ENCODE peak calls at places on chromosome 16, in four cellular contexts. One of them, this sample, is unnamed.

GRCh38 chr16:27806388-27806787 is 256.4 kb downstream of the KATNIP start:
- DNase-seq in neural progenitor cell: no peak
- DNase-seq in upper lobe of right lung: no peak
- DNase-seq in PC-3: no peak
- DNase-seq in this sample: no peak

GRCh38 chr16:64470916-64471315 is 650.9 kb downstream of the CDH11 start:
- DNase-seq in neural progenitor cell: no peak
- DNase-seq in upper lobe of right lung: no peak
- DNase-seq in PC-3: no peak
- DNase-seq in this sample: no peak

GRCh38 chr16:88428156-88428555 is 24.9 kb upstream of the ZFPM1 start:
- DNase-seq in neural progenitor cell: no peak
- DNase-seq in upper lobe of right lung: no peak
- DNase-seq in PC-3: no peak
- DNase-seq in this sample: no peak

GRCh38 chr16:77344306-77344705 is 90.5 kb downstream of the ADAMTS18 start:
- DNase-seq in neural progenitor cell: no peak
- DNase-seq in upper lobe of right lung: no peak
- DNase-seq in PC-3: peak; percentile 34
- DNase-seq in this sample: no peak

GRCh38 chr16:57945740-57946138 is 25.2 kb downstream of the CNGB1 start:
- DNase-seq in neural progenitor cell: no peak
- DNase-seq in upper lobe of right lung: no peak
- DNase-seq in PC-3: no peak
- DNase-seq in this sample: no peak

GRCh38 chr16:64098451-64098850 is 1023.4 kb downstream of the CDH11 start:
- DNase-seq in neural progenitor cell: no peak
- DNase-seq in upper lobe of right lung: no peak
- DNase-seq in PC-3: peak; percentile 2
- DNase-seq in this sample: no peak

GRCh38 chr16:24729243-24729966 is at the start of gene TNRC6A:
- DNase-seq in neural progenitor cell: peak; percentile 94
- DNase-seq in upper lobe of right lung: peak; percentile 96
- DNase-seq in PC-3: peak; percentile 74
- DNase-seq in this sample: peak; percentile 94

GRCh38 chr16:80973991-80974390 is 32.7 kb downstream of the CMC2 start:
- DNase-seq in neural progenitor cell: no peak
- DNase-seq in upper lobe of right lung: no peak
- DNase-seq in PC-3: peak; percentile 32
- DNase-seq in this sample: no peak

GRCh38 chr16:30954993-30955392 is 2.6 kb upstream of the SETD1A start:
- DNase-seq in neural progenitor cell: no peak
- DNase-seq in upper lobe of right lung: no peak
- DNase-seq in PC-3: no peak
- DNase-seq in this sample: no peak

GRCh38 chr16:25060920-25061319 is 45.8 kb upstream of the ARHGAP17 start:
- DNase-seq in neural progenitor cell: no peak
- DNase-seq in upper lobe of right lung: no peak
- DNase-seq in PC-3: no peak
- DNase-seq in this sample: no peak

GRCh38 chr16:11914210-11914758 is 1.5 kb downstream of the GSPT1 start:
- DNase-seq in neural progenitor cell: no peak
- DNase-seq in upper lobe of right lung: no peak
- DNase-seq in PC-3: no peak
- DNase-seq in this sample: no peak

GRCh38 chr16:61900482-61900881 is 135.8 kb downstream of the CDH8 start:
- DNase-seq in neural progenitor cell: no peak
- DNase-seq in upper lobe of right lung: no peak
- DNase-seq in PC-3: peak; percentile 59
- DNase-seq in this sample: no peak

GRCh38 chr16:4501071-4501478 is 24.9 kb downstream of the HMOX2 start:
- DNase-seq in neural progenitor cell: peak; percentile 26
- DNase-seq in upper lobe of right lung: no peak
- DNase-seq in PC-3: peak; percentile 58
- DNase-seq in this sample: no peak

GRCh38 chr16:57592591-57593003 is 35.8 kb upstream of the ADGRG1 start:
- DNase-seq in neural progenitor cell: no peak
- DNase-seq in upper lobe of right lung: no peak
- DNase-seq in PC-3: no peak
- DNase-seq in this sample: no peak

GRCh38 chr16:79154081-79154480 is 446.5 kb downstream of the MAF start:
- DNase-seq in neural progenitor cell: peak; percentile 66
- DNase-seq in upper lobe of right lung: no peak
- DNase-seq in PC-3: no peak
- DNase-seq in this sample: no peak

GRCh38 chr16:80570106-80570478 is 29.3 kb downstream of the DYNLRB2 start:
- DNase-seq in neural progenitor cell: no peak
- DNase-seq in upper lobe of right lung: no peak
- DNase-seq in PC-3: peak; percentile 74
- DNase-seq in this sample: no peak

GRCh38 chr16:57413733-57414132 is 9.2 kb downstream of the CCL17 start:
- DNase-seq in neural progenitor cell: no peak
- DNase-seq in upper lobe of right lung: no peak
- DNase-seq in PC-3: no peak
- DNase-seq in this sample: no peak

GRCh38 chr16:81778861-81779539 is at the start of gene PLCG2:
- DNase-seq in neural progenitor cell: peak; percentile 90
- DNase-seq in upper lobe of right lung: peak; percentile 92
- DNase-seq in PC-3: peak; percentile 65
- DNase-seq in this sample: no peak

GRCh38 chr16:49010396-49010795 is 271.2 kb downstream of the CBLN1 start:
- DNase-seq in neural progenitor cell: no peak
- DNase-seq in upper lobe of right lung: no peak
- DNase-seq in PC-3: no peak
- DNase-seq in this sample: no peak

GRCh38 chr16:67112591-67113399 is 3.1 kb downstream of the PHAF1 start:
- DNase-seq in neural progenitor cell: no peak
- DNase-seq in upper lobe of right lung: no peak
- DNase-seq in PC-3: peak; percentile 25
- DNase-seq in this sample: no peak
- TF ChIP-seq CTCF in neural progenitor cell: no peak
- TF ChIP-seq CTCF in upper lobe of right lung: no peak
- TF ChIP-seq CTCF in PC-3: no peak
- TF ChIP-seq CTCF in this sample: no peak

DNA sequence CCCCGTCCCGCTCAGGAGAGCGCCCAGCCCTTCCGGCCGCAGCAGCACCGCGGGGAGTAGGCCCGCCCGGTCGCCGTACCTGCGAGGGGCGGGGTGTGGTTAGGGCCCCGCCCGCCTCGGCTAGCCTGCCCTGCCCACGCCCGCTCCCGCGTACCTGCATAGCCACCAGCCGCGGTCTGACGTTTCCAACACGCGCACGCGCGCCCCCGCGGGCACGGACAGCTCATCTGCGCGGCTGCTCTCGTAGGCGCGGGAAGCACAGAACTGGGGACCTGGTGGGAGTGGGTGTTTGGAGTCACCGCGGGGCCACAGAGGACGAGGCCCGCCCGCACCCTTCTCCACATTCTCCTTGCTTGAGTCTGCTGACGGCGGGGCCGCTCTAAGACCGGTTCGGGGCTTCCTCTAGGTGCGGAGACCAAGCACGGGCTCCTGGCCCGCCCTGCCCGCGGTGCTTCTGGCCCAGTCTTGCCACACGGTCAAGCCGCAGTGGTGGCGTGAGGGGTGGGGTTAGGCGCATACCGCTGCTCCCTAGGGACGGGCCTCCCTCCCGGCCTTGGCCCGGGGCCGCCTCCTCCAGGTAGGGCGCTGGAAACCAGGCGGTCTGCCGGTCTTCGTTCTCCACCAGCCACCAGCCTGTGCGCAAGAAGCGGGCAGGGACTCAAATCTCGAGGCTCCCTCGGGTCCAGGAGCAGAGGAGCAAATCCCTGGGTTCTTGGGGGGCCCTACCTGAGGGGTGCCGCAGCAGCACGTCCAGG is 1.8 kb downstream of the NOXO1 start:
- DNase-seq in neural progenitor cell: peak; percentile 52
- DNase-seq in upper lobe of right lung: peak; percentile 95
- DNase-seq in PC-3: peak; percentile 85
- DNase-seq in this sample: no peak
- H3K27me3 ChIP-seq in neural progenitor cell: peaks cover 56% of the 10 kb centered on the region
- H3K27me3 ChIP-seq in upper lobe of right lung: peaks cover 42% of the 10 kb centered on the region
- H3K27me3 ChIP-seq in PC-3: no peaks in the 10 kb centered on the region
- H3K27me3 ChIP-seq in this sample: peaks cover 3% of the 10 kb centered on the region

DNA sequence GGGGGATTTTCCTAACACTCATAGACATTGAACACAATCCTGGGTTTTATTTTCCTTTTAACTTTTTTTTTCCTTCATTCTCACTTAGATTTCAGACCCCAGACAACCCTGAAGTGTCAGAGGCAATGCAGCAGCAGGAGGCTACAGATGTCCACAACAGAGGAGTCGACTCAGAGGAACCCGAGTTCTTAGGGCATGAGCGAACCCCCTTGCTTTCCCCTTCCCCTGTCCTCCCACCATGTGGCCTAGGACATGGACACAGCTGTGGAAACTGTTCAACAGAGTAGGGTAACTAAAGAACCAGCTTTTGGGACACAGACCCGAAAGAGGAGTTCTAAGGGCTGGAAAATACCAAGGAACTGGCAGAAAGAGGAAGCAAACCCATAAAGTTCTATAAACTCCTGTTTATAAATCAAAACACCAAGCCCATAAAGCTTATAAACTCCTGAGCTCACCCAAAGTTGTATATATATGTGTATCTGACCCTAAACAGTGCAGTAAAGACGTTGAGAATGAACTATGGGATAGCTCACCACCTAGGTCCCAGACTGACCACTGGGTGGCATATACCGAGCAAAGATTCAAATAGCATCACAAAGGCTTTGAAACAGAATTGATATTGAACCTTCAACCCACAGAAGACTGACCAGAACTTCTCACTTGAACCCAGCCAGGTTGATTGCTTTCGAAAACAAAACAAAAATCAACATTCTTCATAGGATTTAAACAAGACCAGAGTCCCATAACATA is 33.9 kb downstream of the CMTM4 start:
- DNase-seq in neural progenitor cell: no peak
- DNase-seq in upper lobe of right lung: no peak
- DNase-seq in PC-3: peak; percentile 36
- DNase-seq in this sample: no peak
- TF ChIP-seq CTCF in neural progenitor cell: peak; percentile 36
- TF ChIP-seq CTCF in upper lobe of right lung: peak; percentile 46
- TF ChIP-seq CTCF in PC-3: peak; percentile 67
- TF ChIP-seq CTCF in this sample: no peak

DNA sequence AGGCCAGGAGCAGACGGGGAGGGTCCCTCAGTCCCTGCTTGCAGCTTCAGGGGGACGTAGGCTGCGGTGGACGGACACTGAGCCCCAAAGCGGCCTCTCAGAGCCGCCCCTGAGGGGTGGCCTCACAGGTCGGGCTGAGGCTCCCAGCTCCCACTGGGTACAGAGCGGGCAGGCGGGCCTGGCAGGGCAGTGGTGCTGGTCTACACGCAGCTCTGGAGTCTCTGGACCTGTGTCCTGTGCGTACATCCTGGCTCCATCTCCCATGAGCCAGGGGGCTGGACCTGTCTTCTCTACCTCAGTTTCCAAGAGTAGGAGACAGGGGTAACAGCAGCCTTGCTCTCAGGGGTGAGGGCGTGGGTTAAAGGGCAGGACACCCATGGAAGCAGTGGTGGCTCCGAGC is 1.7 kb downstream of the DPEP1 start:
- DNase-seq in neural progenitor cell: no peak
- DNase-seq in upper lobe of right lung: no peak
- DNase-seq in PC-3: no peak
- DNase-seq in this sample: no peak
- H3K27me3 ChIP-seq in neural progenitor cell: no peaks in the 10 kb centered on the region
- H3K27me3 ChIP-seq in upper lobe of right lung: no peaks in the 10 kb centered on the region
- H3K27me3 ChIP-seq in PC-3: no peaks in the 10 kb centered on the region
- H3K27me3 ChIP-seq in this sample: no peaks in the 10 kb centered on the region

GRCh38 chr16:84143784-84144199 is 1.2 kb downstream of the HSDL1 start:
- DNase-seq in neural progenitor cell: peak; percentile 71
- DNase-seq in upper lobe of right lung: no peak
- DNase-seq in PC-3: no peak
- DNase-seq in this sample: no peak

GRCh38 chr16:84139628-84140258 is 5.2 kb downstream of the HSDL1 start:
- DNase-seq in neural progenitor cell: no peak
- DNase-seq in upper lobe of right lung: no peak
- DNase-seq in PC-3: no peak
- DNase-seq in this sample: no peak

GRCh38 chr16:84138824-84139627 is 6.0 kb downstream of the HSDL1 start:
- DNase-seq in neural progenitor cell: peak; percentile 37
- DNase-seq in upper lobe of right lung: no peak
- DNase-seq in PC-3: peak; percentile 22
- DNase-seq in this sample: no peak

GRCh38 chr16:84143081-84143480 is 1.9 kb downstream of the HSDL1 start:
- DNase-seq in neural progenitor cell: no peak
- DNase-seq in upper lobe of right lung: no peak
- DNase-seq in PC-3: no peak
- DNase-seq in this sample: no peak

DNA sequence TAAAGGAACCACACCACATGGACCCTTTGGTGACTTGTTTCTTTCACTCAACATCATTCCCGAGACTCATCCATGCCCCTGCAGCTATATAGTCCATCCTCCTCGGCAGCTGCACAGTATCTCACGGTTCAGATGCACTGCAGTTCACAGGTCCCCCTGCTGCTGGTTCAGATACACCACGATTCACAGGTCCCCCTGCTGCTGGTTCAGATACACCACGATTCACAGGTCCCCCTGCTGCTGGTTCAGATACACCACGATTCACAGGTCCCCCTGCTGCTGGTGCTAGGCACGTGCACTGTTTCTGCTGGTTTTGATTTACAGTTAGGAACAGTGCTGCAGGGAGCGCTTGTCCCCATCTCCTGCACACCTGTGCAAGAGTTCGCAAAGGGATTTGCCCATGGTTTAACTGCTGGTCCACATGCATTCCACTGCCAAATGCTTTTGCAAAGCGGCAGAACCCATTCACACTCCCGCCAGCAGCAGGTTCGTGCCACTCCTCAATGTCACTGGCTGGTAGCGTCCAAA is 3.8 kb downstream of the HSDL1 start:
- DNase-seq in neural progenitor cell: no peak
- DNase-seq in upper lobe of right lung: no peak
- DNase-seq in PC-3: no peak
- DNase-seq in this sample: no peak
- TF ChIP-seq CTCF in neural progenitor cell: no peak
- TF ChIP-seq CTCF in upper lobe of right lung: no peak
- TF ChIP-seq CTCF in PC-3: peak; percentile 29
- TF ChIP-seq CTCF in this sample: no peak

GRCh38 chr16:1049113-1049975 is 23.2 kb upstream of the SSTR5 start:
- DNase-seq in neural progenitor cell: no peak
- DNase-seq in upper lobe of right lung: no peak
- DNase-seq in PC-3: no peak
- DNase-seq in this sample: no peak
- H3K27me3 ChIP-seq in neural progenitor cell: no peaks in the 10 kb centered on the region
- H3K27me3 ChIP-seq in upper lobe of right lung: peaks cover 41% of the 10 kb centered on the region
- H3K27me3 ChIP-seq in PC-3: no peaks in the 10 kb centered on the region
- H3K27me3 ChIP-seq in this sample: no peaks in the 10 kb centered on the region

GRCh38 chr16:3305109-3306068 is at the start of the genes TIGD7 and ZNF75A:
- DNase-seq in neural progenitor cell: peak; percentile 93
- DNase-seq in upper lobe of right lung: peak; percentile 94
- DNase-seq in PC-3: peak; percentile 84
- DNase-seq in this sample: peak; percentile 83
- TF ChIP-seq CTCF in neural progenitor cell: peak; percentile 4
- TF ChIP-seq CTCF in upper lobe of right lung: no peak
- TF ChIP-seq CTCF in PC-3: no peak
- TF ChIP-seq CTCF in this sample: no peak

DNA sequence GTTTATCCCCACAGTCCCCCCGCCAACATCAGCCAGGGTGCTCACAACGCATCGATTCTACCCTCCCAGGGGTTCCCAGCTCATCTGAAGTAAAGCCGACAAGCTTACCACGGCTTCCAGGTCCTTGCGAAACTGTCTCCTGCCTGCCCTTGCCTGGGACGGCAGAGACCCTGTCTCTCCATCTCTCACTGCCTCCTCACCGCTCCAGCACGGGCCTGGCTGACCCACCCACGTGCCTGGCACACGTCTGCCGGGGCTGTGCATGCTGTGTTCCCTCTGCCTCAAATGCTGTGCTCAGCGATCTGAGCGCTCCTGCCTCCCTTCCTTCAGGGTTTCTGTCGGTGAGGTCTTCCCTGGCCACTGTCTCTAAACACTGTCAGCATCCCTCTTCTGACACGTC is 208.2 kb downstream of the IRF8 start:
- DNase-seq in neural progenitor cell: no peak
- DNase-seq in upper lobe of right lung: no peak
- DNase-seq in PC-3: no peak
- DNase-seq in this sample: no peak
- H3K27me3 ChIP-seq in neural progenitor cell: no peaks in the 10 kb centered on the region
- H3K27me3 ChIP-seq in upper lobe of right lung: no peaks in the 10 kb centered on the region
- H3K27me3 ChIP-seq in PC-3: peaks cover 1% of the 10 kb centered on the region
- H3K27me3 ChIP-seq in this sample: no peaks in the 10 kb centered on the region